ENCODE peak calls at places on chromosomes 7 and 10, in seven cellular contexts. One of them, this sample, is unnamed.

GRCh38 chr7:151243411-151244155 is 4.9 kb downstream of the SMARCD3 start:
- DNase-seq in KG1: no peak
- DNase-seq in stimulated activated CD4-positive, alpha-beta T cell treated with anti-CD3 and anti-CD28 coated beads, Interleukin-1b, Interleukin-23, amount 100 ng/mL, for 4 hours: no peak
- DNase-seq in nephron progenitor cell: no peak
- DNase-seq in ELR: no peak
- DNase-seq in hippocampal formation: no peak
- DNase-seq in NCI-H510A treated with DMSO at 0.1 percent for 48 hours: no peak
- DNase-seq in this sample: no peak

GRCh38 chr10:103849880-103850571 is 5.3 kb downstream of the SH3PXD2A start:
- DNase-seq in KG1: no peak
- DNase-seq in stimulated activated CD4-positive, alpha-beta T cell treated with anti-CD3 and anti-CD28 coated beads, Interleukin-1b, Interleukin-23, amount 100 ng/mL, for 4 hours: no peak
- DNase-seq in nephron progenitor cell: no peak
- DNase-seq in ELR: peak
- DNase-seq in hippocampal formation: no peak
- DNase-seq in NCI-H510A treated with DMSO at 0.1 percent for 48 hours: no peak
- DNase-seq in this sample: no peak

GRCh38 chr7:144747961-144748360 is 87.9 kb downstream of the TPK1 start:
- DNase-seq in KG1: no peak
- DNase-seq in stimulated activated CD4-positive, alpha-beta T cell treated with anti-CD3 and anti-CD28 coated beads, Interleukin-1b, Interleukin-23, amount 100 ng/mL, for 4 hours: no peak
- DNase-seq in nephron progenitor cell: no peak
- DNase-seq in ELR: no peak
- DNase-seq in hippocampal formation: no peak
- DNase-seq in NCI-H510A treated with DMSO at 0.1 percent for 48 hours: no peak
- DNase-seq in this sample: no peak

GRCh38 chr7:131633342-131633843 is 77.0 kb upstream of the PODXL start:
- DNase-seq in KG1: no peak
- DNase-seq in stimulated activated CD4-positive, alpha-beta T cell treated with anti-CD3 and anti-CD28 coated beads, Interleukin-1b, Interleukin-23, amount 100 ng/mL, for 4 hours: no peak
- DNase-seq in nephron progenitor cell: no peak
- DNase-seq in ELR: peak
- DNase-seq in hippocampal formation: no peak
- DNase-seq in NCI-H510A treated with DMSO at 0.1 percent for 48 hours: no peak
- DNase-seq in this sample: no peak

GRCh38 chr7:88344956-88345832 is 38.5 kb upstream of the STEAP4 start:
- DNase-seq in KG1: no peak
- DNase-seq in stimulated activated CD4-positive, alpha-beta T cell treated with anti-CD3 and anti-CD28 coated beads, Interleukin-1b, Interleukin-23, amount 100 ng/mL, for 4 hours: no peak
- DNase-seq in nephron progenitor cell: peak
- DNase-seq in ELR: peak
- DNase-seq in hippocampal formation: peak
- DNase-seq in NCI-H510A treated with DMSO at 0.1 percent for 48 hours: peak
- DNase-seq in this sample: peak

GRCh38 chr10:58050575-58050974 is 217.1 kb downstream of the IPMK start:
- DNase-seq in KG1: no peak
- DNase-seq in stimulated activated CD4-positive, alpha-beta T cell treated with anti-CD3 and anti-CD28 coated beads, Interleukin-1b, Interleukin-23, amount 100 ng/mL, for 4 hours: no peak
- DNase-seq in nephron progenitor cell: no peak
- DNase-seq in ELR: no peak
- DNase-seq in hippocampal formation: no peak
- DNase-seq in NCI-H510A treated with DMSO at 0.1 percent for 48 hours: no peak
- DNase-seq in this sample: no peak

GRCh38 chr10:49601857-49602256 is 8.3 kb upstream of the SLC18A3 start:
- DNase-seq in KG1: no peak
- DNase-seq in stimulated activated CD4-positive, alpha-beta T cell treated with anti-CD3 and anti-CD28 coated beads, Interleukin-1b, Interleukin-23, amount 100 ng/mL, for 4 hours: no peak
- DNase-seq in nephron progenitor cell: no peak
- DNase-seq in ELR: peak
- DNase-seq in hippocampal formation: no peak
- DNase-seq in NCI-H510A treated with DMSO at 0.1 percent for 48 hours: no peak
- DNase-seq in this sample: no peak

GRCh38 chr10:12588091-12588850 is 238.9 kb downstream of the CAMK1D start:
- DNase-seq in KG1: no peak
- DNase-seq in stimulated activated CD4-positive, alpha-beta T cell treated with anti-CD3 and anti-CD28 coated beads, Interleukin-1b, Interleukin-23, amount 100 ng/mL, for 4 hours: no peak
- DNase-seq in nephron progenitor cell: no peak
- DNase-seq in ELR: peak
- DNase-seq in hippocampal formation: no peak
- DNase-seq in NCI-H510A treated with DMSO at 0.1 percent for 48 hours: peak
- DNase-seq in this sample: no peak

GRCh38 chr10:45380903-45381610 is 7.0 kb downstream of the ALOX5 start:
- DNase-seq in KG1: no peak
- DNase-seq in stimulated activated CD4-positive, alpha-beta T cell treated with anti-CD3 and anti-CD28 coated beads, Interleukin-1b, Interleukin-23, amount 100 ng/mL, for 4 hours: no peak
- DNase-seq in nephron progenitor cell: no peak
- DNase-seq in ELR: no peak
- DNase-seq in hippocampal formation: no peak
- DNase-seq in NCI-H510A treated with DMSO at 0.1 percent for 48 hours: no peak
- DNase-seq in this sample: no peak

GRCh38 chr10:43211030-43211429 is 55.8 kb downstream of the RASGEF1A start:
- DNase-seq in KG1: no peak
- DNase-seq in stimulated activated CD4-positive, alpha-beta T cell treated with anti-CD3 and anti-CD28 coated beads, Interleukin-1b, Interleukin-23, amount 100 ng/mL, for 4 hours: no peak
- DNase-seq in nephron progenitor cell: no peak
- DNase-seq in ELR: peak
- DNase-seq in hippocampal formation: no peak
- DNase-seq in NCI-H510A treated with DMSO at 0.1 percent for 48 hours: no peak
- DNase-seq in this sample: no peak

GRCh38 chr10:133166828-133167692 is 7.0 kb downstream of the KNDC1 start:
- DNase-seq in KG1: no peak
- DNase-seq in stimulated activated CD4-positive, alpha-beta T cell treated with anti-CD3 and anti-CD28 coated beads, Interleukin-1b, Interleukin-23, amount 100 ng/mL, for 4 hours: no peak
- DNase-seq in nephron progenitor cell: no peak
- DNase-seq in ELR: no peak
- DNase-seq in hippocampal formation: no peak
- DNase-seq in NCI-H510A treated with DMSO at 0.1 percent for 48 hours: no peak
- DNase-seq in this sample: no peak

GRCh38 chr7:33853361-33854062 is 51.8 kb upstream of the BMPER start:
- DNase-seq in KG1: no peak
- DNase-seq in stimulated activated CD4-positive, alpha-beta T cell treated with anti-CD3 and anti-CD28 coated beads, Interleukin-1b, Interleukin-23, amount 100 ng/mL, for 4 hours: no peak
- DNase-seq in nephron progenitor cell: no peak
- DNase-seq in ELR: peak
- DNase-seq in hippocampal formation: no peak
- DNase-seq in NCI-H510A treated with DMSO at 0.1 percent for 48 hours: no peak
- DNase-seq in this sample: no peak

GRCh38 chr10:129766611-129767550 is 197.2 kb downstream of the EBF3 start:
- DNase-seq in KG1: no peak
- DNase-seq in stimulated activated CD4-positive, alpha-beta T cell treated with anti-CD3 and anti-CD28 coated beads, Interleukin-1b, Interleukin-23, amount 100 ng/mL, for 4 hours: no peak
- DNase-seq in nephron progenitor cell: no peak
- DNase-seq in ELR: no peak
- DNase-seq in hippocampal formation: no peak
- DNase-seq in NCI-H510A treated with DMSO at 0.1 percent for 48 hours: no peak
- DNase-seq in this sample: no peak

GRCh38 chr7:44581426-44581906 is 565 bp downstream of the TMED4 start:
- DNase-seq in KG1: no peak
- DNase-seq in stimulated activated CD4-positive, alpha-beta T cell treated with anti-CD3 and anti-CD28 coated beads, Interleukin-1b, Interleukin-23, amount 100 ng/mL, for 4 hours: no peak
- DNase-seq in nephron progenitor cell: no peak
- DNase-seq in ELR: peak
- DNase-seq in hippocampal formation: no peak
- DNase-seq in NCI-H510A treated with DMSO at 0.1 percent for 48 hours: peak
- DNase-seq in this sample: no peak

GRCh38 chr10:58175990-58176910 is 91.4 kb downstream of the IPMK start:
- DNase-seq in KG1: no peak
- DNase-seq in stimulated activated CD4-positive, alpha-beta T cell treated with anti-CD3 and anti-CD28 coated beads, Interleukin-1b, Interleukin-23, amount 100 ng/mL, for 4 hours: no peak
- DNase-seq in nephron progenitor cell: peak
- DNase-seq in ELR: peak
- DNase-seq in hippocampal formation: no peak
- DNase-seq in NCI-H510A treated with DMSO at 0.1 percent for 48 hours: no peak
- DNase-seq in this sample: no peak

GRCh38 chr10:79420974-79421688 is 24.3 kb downstream of the ZCCHC24 start:
- DNase-seq in KG1: no peak
- DNase-seq in stimulated activated CD4-positive, alpha-beta T cell treated with anti-CD3 and anti-CD28 coated beads, Interleukin-1b, Interleukin-23, amount 100 ng/mL, for 4 hours: no peak
- DNase-seq in nephron progenitor cell: no peak
- DNase-seq in ELR: no peak
- DNase-seq in hippocampal formation: no peak
- DNase-seq in NCI-H510A treated with DMSO at 0.1 percent for 48 hours: no peak
- DNase-seq in this sample: no peak

GRCh38 chr7:54426406-54426805 is 115.8 kb upstream of the VSTM2A start:
- DNase-seq in KG1: no peak
- DNase-seq in stimulated activated CD4-positive, alpha-beta T cell treated with anti-CD3 and anti-CD28 coated beads, Interleukin-1b, Interleukin-23, amount 100 ng/mL, for 4 hours: no peak
- DNase-seq in nephron progenitor cell: no peak
- DNase-seq in ELR: no peak
- DNase-seq in hippocampal formation: no peak
- DNase-seq in NCI-H510A treated with DMSO at 0.1 percent for 48 hours: no peak
- DNase-seq in this sample: no peak

GRCh38 chr7:47040795-47041194 is 541.1 kb downstream of the TNS3 start:
- DNase-seq in KG1: no peak
- DNase-seq in stimulated activated CD4-positive, alpha-beta T cell treated with anti-CD3 and anti-CD28 coated beads, Interleukin-1b, Interleukin-23, amount 100 ng/mL, for 4 hours: no peak
- DNase-seq in nephron progenitor cell: peak
- DNase-seq in ELR: no peak
- DNase-seq in hippocampal formation: no peak
- DNase-seq in NCI-H510A treated with DMSO at 0.1 percent for 48 hours: no peak
- DNase-seq in this sample: no peak